ENCODE peak calls at places on chromosomes 2 and 18, in four cellular contexts. A is Kasumi-1; N is HS-5; P is stimulated activated CD8-positive, alpha-beta memory T cell treated with anti-CD3 and anti-CD28 coated beads, Interleukin-4, amount 100 ng/mL, for 1 hour. C is an unnamed sample.

GRCh38 chr18:63890950-63891304 is 3.4 kb downstream of the SERPINB2 start:
- DNase-seq in A (peak), N (no peak), P (no peak), C (no peak)

GRCh38 chr18:76859474-76860339 is 37.4 kb downstream of the ZNF236 start:
- DNase-seq in A (no peak), N (no peak), P (no peak), C (no peak)

GRCh38 chr2:137910641-137911040 is 53.6 kb upstream of the HNMT start:
- DNase-seq in A (peak), N (peak), P (no peak), C (no peak)

GRCh38 chr2:1222062-1222461 is 191.2 kb upstream of the TPO start:
- DNase-seq in A (no peak), N (no peak), P (no peak), C (no peak)

GRCh38 chr2:237465515-237466227 is 21.4 kb upstream of the MLPH start:
- DNase-seq in A (no peak), N (peak), P (no peak), C (peak)

GRCh38 chr2:205726506-205726905 is 44.2 kb downstream of the NRP2 start:
- DNase-seq in A (no peak), N (no peak), P (no peak), C (no peak)

GRCh38 chr2:221518201-221518936 is 53.7 kb downstream of the EPHA4 start:
- DNase-seq in A (no peak), N (no peak), P (no peak), C (peak)

GRCh38 chr2:128791120-128791982 is 472.7 kb upstream of the HS6ST1 start:
- DNase-seq in A (no peak), N (no peak), P (no peak), C (no peak)

GRCh38 chr18:44589709-44590108 is 91.0 kb upstream of the SETBP1 start:
- DNase-seq in A (no peak), N (peak), P (no peak), C (no peak)

GRCh38 chr2:161172901-161173540 is 12.8 kb downstream of the TANK start:
- DNase-seq in A (no peak), N (no peak), P (no peak), C (no peak)

GRCh38 chr2:16817305-16818202 is 151.9 kb upstream of the CYRIA start:
- DNase-seq in A (no peak), N (no peak), P (no peak), C (no peak)

GRCh38 chr2:3480352-3481010 is 38.9 kb downstream of the ADI1 start:
- DNase-seq in A (no peak), N (no peak), P (no peak), C (no peak)

GRCh38 chr2:130302164-130302886 is 40.4 kb upstream of the IMP4 start:
- DNase-seq in A (no peak), N (no peak), P (no peak), C (no peak)

GRCh38 chr2:45793998-45794720 is 142.7 kb downstream of the PRKCE start:
- DNase-seq in A (no peak), N (no peak), P (no peak), C (no peak)

GRCh38 chr2:158969717-158970521 is 1.5 kb downstream of the TANC1 start:
- DNase-seq in A (peak), N (no peak), P (no peak), C (no peak)

GRCh38 chr2:205175831-205176230 is 506.5 kb upstream of the NRP2 start:
- DNase-seq in A (no peak), N (no peak), P (no peak), C (no peak)

GRCh38 chr18:12411456-12411855 is 3.7 kb downstream of the PRELID3A start:
- DNase-seq in A (no peak), N (no peak), P (no peak), C (no peak)

GRCh38 chr2:159290289-159290907 is 3.9 kb upstream of the WDSUB1 start:
- DNase-seq in A (peak), N (peak), P (no peak), C (peak)

GRCh38 chr2:181468857-181469256 is 11.7 kb downstream of the ITGA4 start:
- DNase-seq in A (no peak), N (no peak), P (no peak), C (no peak)

GRCh38 chr2:127324635-127325034 is 30.7 kb upstream of the ERCC3 start:
- DNase-seq in A (peak), N (no peak), P (no peak), C (no peak)

GRCh38 chr2:206112108-206112507 is 26.1 kb upstream of the INO80D start:
- DNase-seq in A (no peak), N (no peak), P (no peak), C (no peak)

GRCh38 chr2:196431957-196432356 is 207.6 kb upstream of the CCDC150 start:
- DNase-seq in A (peak), N (no peak), P (no peak), C (no peak)

GRCh38 chr2:240642061-240642805 is 17.0 kb downstream of the GPR35 start:
- DNase-seq in A (no peak), N (no peak), P (no peak), C (no peak)

GRCh38 chr2:20642026-20642971 is 8.6 kb downstream of the HS1BP3 start:
- DNase-seq in A (peak), N (no peak), P (peak), C (no peak)

GRCh38 chr18:59141294-59142068 is 1.8 kb downstream of the SEC11C start:
- DNase-seq in A (no peak), N (no peak), P (no peak), C (no peak)

GRCh38 chr2:23760746-23761145 is 166.2 kb downstream of the ATAD2B start:
- DNase-seq in A (peak), N (peak), P (no peak), C (no peak)